ENCODE peak calls at places on chromosome 5, in nine cellular contexts. W, X, F, A, B, E, S, R and N are unnamed samples.

GRCh38 chr5:83586874-83587776 is 115.6 kb downstream of the VCAN start:
- DNase-seq in W (no peak), X (peak), F (no peak), A (no peak), B (no peak), E (no peak), S (peak), R (no peak), N (peak)

GRCh38 chr5:151284392-151284967 is 19.1 kb downstream of the SLC36A3 start:
- DNase-seq in W (no peak), X (no peak), F (no peak), A (no peak), B (no peak), E (no peak), S (no peak), R (no peak), N (no peak)

GRCh38 chr5:173762930-173763329 is 125.2 kb upstream of the CPEB4 start:
- DNase-seq in W (no peak), X (no peak), F (no peak), A (peak), B (no peak), E (no peak), S (no peak), R (no peak), N (no peak)

GRCh38 chr5:160306711-160307110 is 5.7 kb downstream of the CCNJL start:
- DNase-seq in W (no peak), X (no peak), F (no peak), A (no peak), B (no peak), E (no peak), S (no peak), R (no peak), N (no peak)

GRCh38 chr5:10876345-10876744 is 115.3 kb upstream of the DAP start:
- DNase-seq in W (no peak), X (no peak), F (no peak), A (no peak), B (no peak), E (no peak), S (no peak), R (no peak), N (no peak)

GRCh38 chr5:81397169-81397568 is 3.2 kb upstream of the ACOT12 start:
- DNase-seq in W (no peak), X (peak), F (no peak), A (peak), B (no peak), E (no peak), S (no peak), R (peak), N (peak)

GRCh38 chr5:94893404-94894145 is 275.1 kb downstream of the SLF1 start:
- DNase-seq in W (no peak), X (peak), F (no peak), A (no peak), B (no peak), E (no peak), S (no peak), R (peak), N (peak)

GRCh38 chr5:157473383-157474370 is 13.7 kb downstream of the NIPAL4 start:
- DNase-seq in W (no peak), X (peak), F (no peak), A (no peak), B (no peak), E (no peak), S (no peak), R (peak), N (peak)

GRCh38 chr5:137137013-137137632 is 362.0 kb downstream of the SPOCK1 start:
- DNase-seq in W (no peak), X (no peak), F (no peak), A (no peak), B (no peak), E (no peak), S (no peak), R (peak), N (peak)

GRCh38 chr5:96997265-96997859 is 61.5 kb downstream of the LNPEP start:
- DNase-seq in W (peak), X (peak), F (no peak), A (no peak), B (no peak), E (no peak), S (no peak), R (peak), N (peak)

GRCh38 chr5:96734871-96735325 is 72.7 kb downstream of the CAST start:
- DNase-seq in W (no peak), X (peak), F (no peak), A (no peak), B (no peak), E (no peak), S (no peak), R (peak), N (peak)

GRCh38 chr5:1255081-1255561 is 29.9 kb downstream of the SLC6A18 start:
- DNase-seq in W (peak), X (no peak), F (no peak), A (no peak), B (no peak), E (no peak), S (no peak), R (no peak), N (no peak)

GRCh38 chr5:137250421-137250820 is 248.7 kb downstream of the SPOCK1 start:
- DNase-seq in W (no peak), X (no peak), F (no peak), A (no peak), B (no peak), E (no peak), S (no peak), R (no peak), N (no peak)

GRCh38 chr5:82151622-82152021 is 126.5 kb downstream of the RPS23 start:
- DNase-seq in W (no peak), X (no peak), F (no peak), A (no peak), B (no peak), E (no peak), S (no peak), R (no peak), N (no peak)

GRCh38 chr5:172841258-172841657 is 7.2 kb downstream of the ERGIC1 start:
- DNase-seq in W (no peak), X (no peak), F (no peak), A (no peak), B (no peak), E (no peak), S (no peak), R (no peak), N (no peak)

GRCh38 chr5:71830626-71831539 is 111.8 kb downstream of the CARTPT start:
- DNase-seq in W (no peak), X (peak), F (peak), A (peak), B (peak), E (peak), S (peak), R (peak), N (peak)

GRCh38 chr5:150588495-150588890 is 52.0 kb upstream of the SYNPO start:
- DNase-seq in W (no peak), X (no peak), F (no peak), A (no peak), B (peak), E (no peak), S (no peak), R (no peak), N (no peak)

GRCh38 chr5:145991044-145991575 is 54.7 kb downstream of the SH3RF2 start:
- DNase-seq in W (no peak), X (peak), F (no peak), A (no peak), B (no peak), E (no peak), S (no peak), R (peak), N (peak)

GRCh38 chr5:156865427-156865826 is 15.3 kb downstream of the PPP1R2B start:
- DNase-seq in W (no peak), X (no peak), F (no peak), A (no peak), B (no peak), E (no peak), S (no peak), R (no peak), N (no peak)

GRCh38 chr5:1889321-1890065 is 6.8 kb upstream of the IRX4 start:
- DNase-seq in W (no peak), X (no peak), F (no peak), A (no peak), B (no peak), E (no peak), S (no peak), R (no peak), N (no peak)

GRCh38 chr5:141040763-141041426 is 10.3 kb upstream of the PCDHB1 start:
- DNase-seq in W (peak), X (peak), F (peak), A (peak), B (peak), E (peak), S (no peak), R (peak), N (peak)

DNA sequence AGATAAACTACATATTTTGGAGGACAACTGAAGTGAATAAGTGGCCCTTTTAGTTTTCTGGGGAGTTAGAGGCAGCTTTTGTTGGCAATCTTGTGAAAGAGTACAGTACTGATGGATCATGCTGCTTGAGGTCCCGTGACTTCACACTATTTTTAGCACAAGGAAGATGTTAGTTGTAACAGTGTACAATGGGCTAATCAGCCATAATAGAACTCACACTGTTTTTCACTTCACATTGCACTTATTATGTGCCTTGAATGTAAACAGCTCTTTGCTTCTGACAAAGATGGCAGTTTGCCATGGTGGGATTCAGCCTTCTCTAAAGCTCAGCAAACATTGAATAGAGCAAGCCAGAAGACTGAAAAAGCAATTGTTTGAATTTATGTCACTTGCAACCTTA is 176.7 kb upstream of the ZNF608 start:
- DNase-seq in W (no peak), X (peak), F (no peak), A (no peak), B (no peak), E (no peak), S (no peak), R (peak), N (peak)
- H3K4me3 ChIP-seq in W (no peak), X (no peak), F (no peak), A (no peak), B (no peak), E (no peak), S (no peak), R (no peak), N (no peak)

GRCh38 chr5:79200573-79201183 is 35.3 kb upstream of the JMY start:
- DNase-seq in W (peak), X (no peak), F (no peak), A (no peak), B (no peak), E (no peak), S (no peak), R (peak), N (peak)
- TF ChIP-seq CTCF in W (peak), X (peak), F (no peak), A (peak), B (peak), E (peak), S (peak), R (peak), N (peak)

DNA sequence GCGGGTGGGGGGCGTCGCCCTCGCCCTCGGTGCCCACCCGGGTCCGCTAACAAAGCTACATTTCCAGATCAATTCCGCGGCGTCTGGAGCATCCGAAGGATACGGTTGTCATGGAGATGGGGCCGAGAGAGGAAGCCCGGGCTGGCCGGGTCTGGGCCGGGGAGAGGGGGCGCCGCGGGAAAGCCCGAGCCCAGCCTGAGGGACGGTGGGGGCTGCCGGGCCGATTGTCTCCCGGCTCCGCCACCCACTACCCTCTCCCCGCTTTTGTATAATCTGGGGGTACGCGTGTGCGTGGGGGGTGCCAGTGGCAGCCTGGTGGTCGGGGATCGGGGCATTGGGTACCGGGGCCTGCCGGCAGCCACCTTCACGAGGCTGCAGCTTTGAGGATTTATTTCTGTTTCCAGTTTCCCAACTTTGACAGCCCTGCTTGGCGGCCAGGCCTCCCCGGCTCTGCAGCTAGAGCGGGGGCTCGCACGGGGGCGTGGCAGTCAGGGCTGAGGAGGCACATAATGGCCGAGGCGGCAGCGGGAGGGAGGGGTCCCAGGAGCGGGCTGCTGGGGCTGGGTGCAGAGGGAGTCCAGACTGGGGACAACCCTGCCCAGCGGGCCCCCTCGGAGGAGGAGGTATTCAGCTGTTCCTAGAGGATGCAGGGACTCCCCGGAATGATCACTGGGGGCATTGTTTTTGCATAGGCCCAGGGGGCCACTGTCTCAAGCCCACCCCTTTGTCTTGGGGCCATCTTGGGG is 626 bp downstream of the PSD2 start:
- DNase-seq in W (no peak), X (no peak), F (no peak), A (no peak), B (no peak), E (no peak), S (no peak), R (no peak), N (no peak)
- H3K4me3 ChIP-seq in W (peak), X (no peak), F (peak), A (no peak), B (no peak), E (peak), S (no peak), R (no peak), N (no peak)

GRCh38 chr5:61167382-61167781 is 5.1 kb upstream of the SMIM15 start:
- DNase-seq in W (no peak), X (peak), F (peak), A (no peak), B (no peak), E (peak), S (no peak), R (peak), N (peak)
- TF ChIP-seq CTCF in W (no peak), X (peak), F (peak), A (peak), B (peak), E (no peak), S (peak), R (peak), N (peak)

GRCh38 chr5:142325677-142326479 is 1.1 kb upstream of the SPRY4 start:
- DNase-seq in W (no peak), X (peak), F (peak), A (peak), B (peak), E (peak), S (no peak), R (peak), N (peak)
- H3K4me3 ChIP-seq in W (peak), X (peak), F (peak), A (peak), B (peak), E (peak), S (peak), R (peak), N (peak)

GRCh38 chr5:127565586-127566270 is 48.3 kb downstream of the PRRC1 start:
- DNase-seq in W (no peak), X (no peak), F (no peak), A (no peak), B (no peak), E (no peak), S (no peak), R (no peak), N (no peak)

GRCh38 chr5:127563133-127563532 is 45.7 kb downstream of the PRRC1 start:
- DNase-seq in W (no peak), X (peak), F (no peak), A (no peak), B (no peak), E (no peak), S (no peak), R (no peak), N (no peak)

GRCh38 chr5:127564002-127564769 is 46.7 kb downstream of the PRRC1 start:
- DNase-seq in W (peak), X (peak), F (peak), A (no peak), B (no peak), E (peak), S (peak), R (peak), N (peak)

GRCh38 chr5:127561254-127561653 is 43.8 kb downstream of the PRRC1 start:
- DNase-seq in W (no peak), X (peak), F (no peak), A (no peak), B (no peak), E (no peak), S (peak), R (peak), N (peak)

GRCh38 chr5:127562252-127562651 is 44.8 kb downstream of the PRRC1 start:
- DNase-seq in W (no peak), X (no peak), F (no peak), A (no peak), B (no peak), E (no peak), S (no peak), R (peak), N (peak)
- TF ChIP-seq CTCF in W (no peak), X (peak), F (no peak), A (no peak), B (peak), E (no peak), S (peak), R (peak), N (peak)

DNA sequence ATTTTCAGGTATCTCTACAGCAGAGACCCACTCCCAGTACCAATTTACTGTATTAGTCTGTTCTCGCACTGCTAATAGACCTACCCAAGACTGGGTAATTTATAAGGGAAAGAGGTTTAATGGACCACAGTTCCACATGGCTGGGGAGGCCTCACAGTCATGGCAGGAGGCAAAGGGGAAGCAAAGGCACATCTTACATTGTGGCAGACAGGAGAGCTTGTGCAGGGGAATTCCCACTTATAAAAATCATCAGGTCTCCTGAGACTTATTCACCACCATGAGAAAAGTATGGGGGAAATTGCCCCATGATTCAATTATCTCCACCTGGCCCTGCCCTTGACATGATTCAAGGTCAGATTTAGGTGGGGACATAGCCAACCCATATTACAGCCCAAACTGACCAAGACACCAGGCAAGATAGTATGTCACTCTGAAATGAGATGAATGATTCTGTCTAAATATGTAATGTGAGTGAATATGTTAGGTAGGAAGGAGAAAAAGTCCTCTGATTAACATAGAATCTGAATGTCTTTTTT is 182.5 kb upstream of the CDH12 start:
- DNase-seq in W (no peak), X (no peak), F (no peak), A (no peak), B (no peak), E (no peak), S (no peak), R (no peak), N (no peak)
- H3K4me3 ChIP-seq in W (no peak), X (no peak), F (no peak), A (no peak), B (no peak), E (no peak), S (no peak), R (no peak), N (no peak)

DNA sequence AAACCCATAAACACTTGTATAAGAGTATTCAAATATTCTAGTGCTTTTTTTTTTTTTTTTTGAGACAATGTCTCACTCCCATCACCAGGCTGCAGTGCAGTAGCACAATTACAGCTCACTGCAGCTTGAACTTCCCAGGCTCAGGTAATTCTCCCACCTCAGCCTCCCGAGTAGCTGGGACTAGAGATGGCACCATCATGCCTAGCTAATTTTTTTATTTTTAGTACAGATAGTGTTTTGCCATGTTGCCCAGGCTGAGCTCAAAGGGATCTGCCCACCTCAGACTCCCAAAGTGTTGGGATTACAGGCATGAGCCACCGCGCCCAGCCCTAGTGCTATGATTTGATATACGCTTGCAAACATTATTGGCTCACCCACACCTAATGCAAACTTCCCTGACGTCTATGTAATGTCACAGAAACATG is 11.8 kb downstream of the IL6ST start:
- DNase-seq in W (peak), X (no peak), F (no peak), A (no peak), B (no peak), E (peak), S (no peak), R (no peak), N (peak)
- TF ChIP-seq CTCF in W (peak), X (peak), F (peak), A (peak), B (peak), E (no peak), S (peak), R (no peak), N (peak)

DNA sequence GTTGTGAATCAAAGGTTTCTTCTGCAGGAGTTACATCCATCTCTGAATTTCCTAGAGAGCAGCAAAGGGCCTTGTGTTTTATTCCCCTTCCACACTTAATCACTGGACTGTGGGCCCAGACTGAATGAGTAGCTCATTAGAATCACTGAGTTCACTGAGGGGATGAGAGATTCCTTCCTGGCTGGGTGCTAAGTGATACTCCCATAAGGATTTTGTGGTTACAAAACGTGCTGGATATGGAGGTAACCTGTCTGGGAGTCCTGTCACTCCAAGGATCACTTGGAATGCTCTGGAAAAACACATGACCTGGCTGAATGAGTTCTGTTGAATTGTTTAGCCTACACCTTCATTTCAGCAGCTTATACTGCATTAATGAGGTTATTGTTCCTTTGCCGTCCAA is 83.0 kb downstream of the MEF2C start:
- DNase-seq in W (no peak), X (no peak), F (no peak), A (no peak), B (no peak), E (no peak), S (no peak), R (no peak), N (no peak)
- H3K4me3 ChIP-seq in W (no peak), X (no peak), F (no peak), A (no peak), B (no peak), E (no peak), S (no peak), R (no peak), N (no peak)